ENCODE peak calls at places on chromosomes 1 and 21, in five cellular contexts. H is mammary epithelial cell, J is cardiac muscle cell, S is kidney, L is upper lobe of right lung. I is an unnamed sample. For H3K36me3 and H3K9me3, the result is how much of the 10 kb centered on the place peaks cover.

GRCh38 chr21:42373181-42373907 is 7.0 kb upstream of the TFF1 start:
- DNase-seq in S (peak), H (no peak), L (no peak), J (no peak), I (no peak)

GRCh38 chr1:200231787-200232222 is 178.0 kb downstream of the ZNF281 start:
- DNase-seq in H (peak), S (no peak), L (no peak), J (no peak), I (no peak)

GRCh38 chr1:180927841-180928240 is 15.1 kb downstream of the KIAA1614 start:
- DNase-seq in S (peak), J (no peak), H (no peak), L (no peak), I (no peak)

GRCh38 chr1:3535732-3536131 is 75.6 kb downstream of the MEGF6 start:
- DNase-seq in L (no peak), H (no peak), J (no peak), S (no peak), I (no peak)

GRCh38 chr21:45412909-45413581 is 8.1 kb downstream of the COL18A1 start:
- DNase-seq in L (no peak), J (peak), S (peak), H (no peak), I (no peak)

GRCh38 chr1:156920233-156921052 is at the start of gene LRRC71:
- DNase-seq in L (peak), S (peak), J (peak), H (peak), I (peak)

GRCh38 chr1:156053770-156054499 is at the start of gene UBQLN4:
- DNase-seq in J (peak), L (peak), S (peak), H (peak), I (peak)

GRCh38 chr1:15803380-15803779 is 4.1 kb downstream of the UQCRHL start:
- DNase-seq in J (peak), S (no peak), H (no peak), L (no peak), I (no peak)

GRCh38 chr1:26826261-26827201 is at the start of gene ZDHHC18:
- DNase-seq in H (peak), J (peak), S (peak), L (peak), I (peak)

DNA sequence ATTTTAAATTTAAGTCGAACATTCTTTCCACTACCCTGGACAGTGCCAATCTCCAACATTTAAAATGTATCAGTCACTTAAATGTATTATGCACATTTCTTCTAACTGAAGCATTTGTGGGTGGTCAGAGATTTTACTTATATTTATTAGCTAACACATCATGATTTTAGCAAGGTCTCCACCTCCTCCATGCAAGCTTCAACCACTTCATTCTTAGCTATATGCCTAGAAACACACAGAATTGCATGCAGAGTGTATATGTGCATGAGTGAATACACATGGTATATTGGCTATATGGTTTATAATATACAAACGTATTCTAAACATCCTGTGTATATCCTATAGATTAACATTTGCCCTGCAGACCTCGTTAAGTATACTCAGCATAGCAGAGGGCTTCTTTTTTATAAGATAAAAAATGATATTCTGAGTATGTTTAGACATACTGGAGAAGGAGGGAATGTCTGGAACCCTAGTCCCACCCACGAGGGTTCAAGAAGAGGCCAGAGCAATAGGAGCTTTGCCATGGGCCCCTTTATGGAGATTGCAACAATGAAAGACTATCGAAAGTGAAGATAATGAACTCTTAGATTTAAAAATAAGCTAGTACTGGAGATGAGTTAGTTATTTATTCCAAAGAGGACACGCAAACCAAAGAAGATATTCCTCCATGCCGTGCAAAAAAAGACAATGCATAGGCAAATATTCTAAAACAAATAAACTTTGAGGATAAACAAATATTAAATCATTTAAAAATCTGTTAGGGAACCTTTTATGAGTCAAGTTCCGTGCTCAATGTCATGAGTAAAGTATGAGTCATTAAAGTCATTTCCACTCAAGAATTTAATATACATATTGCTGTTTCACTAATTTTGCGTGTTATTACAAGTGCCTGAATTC is 480.4 kb downstream of the SIPA1L2 start:
- DNase-seq in S (no peak), L (no peak), J (no peak), H (peak), I (peak)
- H3K4me3 ChIP-seq in S (no peak), L (no peak), J (no peak), H (no peak), I (no peak)

DNA sequence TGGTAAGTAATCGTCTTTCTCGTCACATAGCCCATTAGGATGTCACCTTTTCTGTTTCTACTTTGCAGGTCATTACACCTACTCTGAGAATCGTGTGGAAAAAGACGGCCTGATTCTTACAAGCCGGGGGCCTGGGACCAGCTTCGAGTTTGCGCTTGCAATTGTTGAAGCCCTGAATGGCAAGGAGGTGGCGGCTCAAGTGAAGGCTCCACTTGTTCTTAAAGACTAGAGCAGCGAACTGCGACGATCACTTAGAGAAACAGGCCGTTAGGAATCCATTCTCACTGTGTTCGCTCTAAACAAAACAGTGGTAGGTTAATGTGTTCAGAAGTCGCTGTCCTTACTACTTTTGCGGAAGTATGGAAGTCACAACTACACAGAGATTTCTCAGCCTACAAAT is 23.3 kb downstream of the PARK7 start:
- DNase-seq in S (no peak), L (no peak), J (no peak), H (no peak), I (no peak)
- H3K36me3 ChIP-seq in S (under half), L (half or more), J (under half), H (under half), I (half or more)

DNA sequence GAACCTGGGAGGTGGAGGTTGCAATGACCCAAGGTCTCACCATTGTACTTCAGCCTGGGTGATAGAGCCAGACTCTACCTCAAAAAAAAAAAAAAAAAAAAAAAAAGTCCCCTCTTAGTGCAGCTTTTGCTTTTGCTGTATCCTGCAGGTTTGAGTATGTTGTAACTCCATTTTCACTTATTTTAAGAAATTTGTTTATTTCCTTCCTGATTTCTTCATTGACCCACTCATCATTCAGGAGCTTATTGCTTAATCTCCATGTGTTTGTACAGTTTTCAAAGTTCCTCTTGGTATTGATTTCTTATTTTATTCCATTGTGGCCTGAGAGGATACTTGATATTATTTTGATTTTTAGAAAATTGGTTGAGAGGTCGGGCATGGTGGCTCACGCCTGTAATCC is 50.9 kb upstream of the AK4 start:
- DNase-seq in J (no peak), S (no peak), L (no peak), H (no peak), I (no peak)
- H3K9me3 ChIP-seq in J (under half), S (under half), L (under half), H (under half), I (under half)

GRCh38 chr1:90339822-90340221 is 344.9 kb downstream of the ZNF326 start:
- DNase-seq in L (no peak), S (no peak), J (no peak), H (no peak), I (no peak)
- H3K4me3 ChIP-seq in L (no peak), S (no peak), J (no peak), H (no peak), I (no peak)

I was measured in MG63.